ENCODE peak calls at places on chromosomes 2 and 18, in eight cellular contexts. S is K562, W is stomach, V is breast epithelium, L is GM12878, Z is endothelial cell of umbilical vein, Y is prostate gland, F is transverse colon. G is an unnamed sample.

GRCh38 chr2:231489990-231490389 is 25.7 kb upstream of the NCL start:
- DNase-seq in S (no peak), Z (no peak), V (no peak), F (peak), W (peak), Y (no peak), L (no peak), G (no peak)

GRCh38 chr18:76145968-76146367 is 349.1 kb downstream of the ZNF516 start:
- DNase-seq in S (no peak), V (no peak), Y (no peak), Z (no peak), L (no peak), F (no peak), W (no peak), G (no peak)

GRCh38 chr18:8661754-8662573 is 43.4 kb upstream of the MTCL1 start:
- DNase-seq in S (no peak), Y (no peak), V (no peak), L (no peak), F (peak), W (peak), Z (peak), G (no peak)

GRCh38 chr2:126858013-126858412 is 40.7 kb upstream of the TEX51 start:
- DNase-seq in S (no peak), V (no peak), F (no peak), Z (no peak), W (no peak), Y (no peak), L (no peak), G (no peak)

GRCh38 chr2:68024450-68024849 is 38.4 kb downstream of the C1D start:
- DNase-seq in W (no peak), V (no peak), L (no peak), S (no peak), Y (no peak), Z (no peak), F (no peak), G (no peak)

GRCh38 chr2:238669581-238670340 is 178.1 kb upstream of the TWIST2 start:
- DNase-seq in S (no peak), F (no peak), Y (no peak), L (no peak), V (no peak), W (no peak), Z (no peak), G (no peak)

GRCh38 chr2:175187378-175187777 is 5.9 kb upstream of the ATP5MC3 start:
- DNase-seq in L (no peak), Y (no peak), F (no peak), W (no peak), V (no peak), S (no peak), Z (peak), G (no peak)

GRCh38 chr2:48332286-48332685 is 197.7 kb upstream of the STON1 start:
- DNase-seq in Z (peak), F (no peak), V (no peak), L (no peak), S (peak), W (no peak), Y (no peak), G (no peak)

GRCh38 chr2:215833531-215834162 is 179.7 kb downstream of the MREG start:
- DNase-seq in Z (peak), V (no peak), W (no peak), S (peak), L (no peak), Y (peak), F (no peak), G (no peak)

GRCh38 chr2:38572167-38572566 is 30.6 kb downstream of the HNRNPLL start:
- DNase-seq in V (no peak), W (no peak), S (peak), Y (no peak), Z (peak), F (no peak), L (no peak), G (no peak)

GRCh38 chr2:149768320-149768799 is 180.8 kb upstream of the MMADHC start:
- DNase-seq in L (no peak), S (no peak), V (no peak), Y (no peak), F (no peak), Z (peak), W (no peak), G (no peak)

GRCh38 chr2:182302174-182302573 is 124.7 kb downstream of the PDE1A start:
- DNase-seq in F (no peak), V (no peak), L (no peak), W (no peak), Z (no peak), Y (no peak), S (no peak), G (no peak)

GRCh38 chr2:45610281-45611019 is 617 bp downstream of the SRBD1 start:
- DNase-seq in V (peak), Y (peak), S (peak), L (peak), F (peak), Z (peak), W (peak), G (peak)

GRCh38 chr18:21163647-21164625 is 52.3 kb upstream of the ROCK1 start:
- DNase-seq in Z (no peak), F (no peak), S (no peak), L (no peak), W (no peak), Y (no peak), V (no peak), G (no peak)

GRCh38 chr2:60553992-60554648 is 666 bp upstream of the BCL11A start:
- DNase-seq in F (peak), Z (peak), V (no peak), W (no peak), Y (peak), L (no peak), S (no peak), G (peak)

GRCh38 chr2:199147216-199147615 is 310.5 kb downstream of the SATB2 start:
- DNase-seq in L (no peak), V (no peak), F (no peak), Y (no peak), Z (no peak), S (no peak), W (no peak), G (no peak)

GRCh38 chr2:132373391-132374135 is 43.0 kb upstream of the GPR39 start:
- DNase-seq in W (no peak), Y (no peak), F (no peak), Z (no peak), L (no peak), S (no peak), V (no peak), G (no peak)

GRCh38 chr2:23706613-23707078 is 220.3 kb downstream of the ATAD2B start:
- DNase-seq in Z (no peak), S (no peak), L (no peak), F (no peak), W (no peak), V (no peak), Y (no peak), G (no peak)

GRCh38 chr18:63479826-63480225 is 3.1 kb downstream of the SERPINB5 start:
- DNase-seq in V (no peak), Y (no peak), Z (no peak), L (no peak), W (no peak), F (no peak), S (no peak), G (no peak)

GRCh38 chr2:233386382-233387041 is 32.2 kb downstream of the DGKD start:
- DNase-seq in F (no peak), L (no peak), S (no peak), V (no peak), W (no peak), Z (peak), Y (no peak), G (no peak)

GRCh38 chr2:20444993-20445910 is 1.6 kb upstream of the RHOB start:
- DNase-seq in V (no peak), F (peak), S (no peak), L (no peak), Z (peak), Y (no peak), W (peak), G (peak)

GRCh38 chr2:229719926-229720652 is 5.7 kb upstream of the DNER start:
- DNase-seq in Y (no peak), Z (no peak), V (no peak), S (no peak), W (no peak), F (no peak), L (no peak), G (no peak)

GRCh38 chr2:137981112-137981679 is 16.9 kb downstream of the HNMT start:
- DNase-seq in Z (no peak), L (no peak), V (no peak), S (no peak), W (no peak), F (no peak), Y (no peak), G (no peak)

GRCh38 chr2:666441-666840 is 10.8 kb downstream of the TMEM18 start:
- DNase-seq in F (no peak), Z (no peak), W (no peak), S (no peak), Y (no peak), V (no peak), L (no peak), G (no peak)

GRCh38 chr18:58221060-58221725 is 177.2 kb downstream of the NEDD4L start:
- DNase-seq in L (no peak), V (peak), Z (no peak), S (peak), Y (peak), F (peak), W (peak), G (no peak)

GRCh38 chr2:217900010-217900779 is 102.6 kb downstream of the TNS1 start:
- DNase-seq in S (no peak), W (no peak), Y (no peak), V (peak), Z (no peak), L (no peak), F (no peak), G (no peak)

GRCh38 chr18:48835119-48835518 is 115.6 kb downstream of the SMAD7 start:
- DNase-seq in S (no peak), F (no peak), Z (no peak), V (no peak), L (no peak), Y (no peak), W (no peak), G (peak)

GRCh38 chr2:3169106-3169870 is 208.3 kb downstream of the EIPR1 start:
- DNase-seq in S (no peak), L (no peak), Z (peak), Y (no peak), F (peak), W (no peak), V (no peak), G (peak)

GRCh38 chr18:23994361-23994902 is 20.1 kb upstream of the TTC39C start:
- DNase-seq in S (no peak), L (no peak), V (peak), F (peak), W (no peak), Z (peak), Y (peak), G (no peak)

GRCh38 chr2:199535445-199536177 is 77.9 kb upstream of the SATB2 start:
- DNase-seq in Z (no peak), V (no peak), W (no peak), Y (no peak), L (no peak), F (no peak), S (no peak), G (no peak)

GRCh38 chr2:9140570-9141378 is 65.8 kb upstream of the ASAP2 start:
- DNase-seq in S (no peak), Y (no peak), Z (no peak), F (no peak), V (no peak), L (no peak), W (no peak), G (peak)

GRCh38 chr2:89781962-89782361 is 1090.5 kb downstream of the RPIA start:
- DNase-seq in V (no peak), S (no peak), Z (no peak), Y (no peak), W (no peak), F (no peak), L (no peak), G (no peak)

DNA sequence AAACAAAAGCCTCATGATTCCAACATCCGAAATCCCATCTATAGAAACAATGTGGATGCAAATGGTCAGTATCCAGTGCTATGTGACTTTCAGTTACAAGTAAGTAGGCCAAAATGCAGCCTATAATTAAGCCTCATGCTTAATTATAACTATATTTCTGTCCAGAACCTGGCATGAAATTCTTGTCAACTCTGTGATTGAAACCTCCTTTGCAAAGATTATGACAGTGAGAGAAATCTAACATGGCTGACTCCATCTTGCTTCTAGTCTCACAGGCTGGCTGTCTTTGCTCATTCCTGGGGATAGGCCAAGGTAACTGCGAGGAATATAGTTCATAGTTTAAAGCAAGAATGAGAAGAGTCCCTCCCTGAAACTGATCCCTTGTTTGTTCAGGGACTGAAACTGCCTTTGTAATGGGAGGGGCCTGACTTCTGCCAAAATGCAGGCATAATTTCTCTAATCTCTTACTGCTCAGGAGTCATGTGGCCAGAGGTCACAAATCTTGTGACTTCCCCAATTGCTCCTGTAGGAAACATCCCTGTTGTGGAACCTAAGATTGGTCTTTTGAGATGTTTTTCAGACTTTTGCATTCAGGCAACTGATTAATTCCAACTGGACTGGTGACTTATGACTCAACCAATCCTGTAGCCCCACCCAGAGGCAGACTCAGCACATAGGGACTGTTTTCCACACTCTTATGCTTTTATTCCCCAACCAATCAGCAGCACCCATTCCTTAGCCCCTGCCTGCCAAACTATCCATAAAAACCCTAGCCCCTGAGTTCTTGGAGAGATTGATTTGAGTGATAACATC is 84.5 kb upstream of the TLK1 start:
- DNase-seq in Z (no peak), F (no peak), S (no peak), V (no peak), L (no peak), Y (no peak), W (no peak), G (no peak)
- TF ChIP-seq POLR2AphosphoS5 in Z (no peak), F (no peak), S (no peak), V (no peak), L (no peak), Y (no peak), W (no peak), G (no peak)

DNA sequence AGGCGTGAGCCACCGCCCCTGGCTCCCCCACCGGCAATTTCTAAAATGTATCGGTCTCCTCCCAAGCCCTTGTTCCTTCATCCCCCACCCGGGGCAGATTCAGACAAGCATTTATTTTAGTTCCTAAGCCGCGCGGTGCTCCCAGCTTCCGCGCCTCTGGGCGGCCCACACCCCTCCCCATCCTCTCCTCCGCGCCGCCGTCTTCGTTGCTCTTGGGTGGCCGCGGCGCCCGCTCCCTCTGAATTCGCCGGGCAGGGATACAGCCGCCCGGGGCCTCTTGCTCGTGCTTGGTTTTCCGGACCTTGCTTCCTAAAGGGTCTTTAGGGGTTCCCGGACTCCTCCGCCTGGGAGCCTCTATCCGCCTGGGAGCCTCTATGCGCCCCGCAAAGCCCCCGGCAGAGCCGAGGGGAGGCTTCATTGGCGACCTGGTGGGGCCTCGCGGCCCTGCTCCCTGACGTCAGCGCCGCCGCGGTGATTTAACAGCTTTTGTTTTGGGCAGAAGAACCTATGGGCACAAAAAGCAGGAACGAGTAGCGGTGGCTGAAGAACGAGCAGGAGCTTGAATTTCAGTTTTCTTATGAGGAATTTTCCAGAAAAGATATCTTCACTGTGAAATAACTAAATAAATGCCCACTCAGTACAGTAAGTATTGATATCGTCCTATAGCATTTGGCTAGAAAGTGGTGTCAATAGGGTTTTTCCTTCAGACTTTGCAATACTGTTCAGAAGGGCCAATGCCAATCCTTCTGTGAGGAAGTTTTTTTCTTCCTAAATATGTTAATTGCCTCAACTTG is 37.3 kb downstream of the PRKRA start:
- DNase-seq in Z (peak), F (peak), V (peak), W (peak), L (peak), Y (peak), S (peak), G (peak)
- TF ChIP-seq POLR2A in Z (no peak), F (peak), V (no peak), W (no peak), L (peak), Y (no peak), S (peak), G (no peak)

GRCh38 chr2:95345066-95345414 is 47.9 kb downstream of the KCNIP3 start:
- DNase-seq in L (no peak), Y (no peak), S (no peak), Z (no peak), F (no peak), W (peak), V (no peak), G (no peak)
- H3K27ac ChIP-seq in L (no peak), Y (no peak), S (no peak), Z (no peak), F (peak), W (no peak), V (peak), G (peak)

DNA sequence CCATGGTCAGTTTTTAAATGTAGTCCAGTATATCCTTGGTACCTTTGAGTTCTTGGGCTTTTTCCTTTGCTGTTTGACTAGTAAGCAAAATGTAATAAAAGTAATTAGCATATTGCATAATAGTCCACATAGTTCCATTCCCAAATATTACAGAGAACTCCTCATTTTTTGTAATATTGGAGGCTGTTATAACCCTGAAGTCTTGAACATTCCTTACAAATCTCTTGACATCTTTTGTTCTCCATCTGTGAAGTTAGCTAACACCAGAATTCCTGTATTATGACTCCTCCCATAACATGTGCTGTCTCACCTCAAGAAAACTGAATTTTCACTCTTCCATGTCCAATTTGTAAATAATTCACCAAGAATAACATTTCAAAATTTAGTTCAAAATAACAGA is 17.1 kb downstream of the CREB1 start:
- DNase-seq in S (no peak), L (no peak), Z (no peak), W (no peak), F (no peak), Y (no peak), V (no peak), G (no peak)
- TF ChIP-seq POLR2AphosphoS5 in S (no peak), L (no peak), Z (no peak), W (no peak), F (no peak), Y (no peak), V (no peak), G (no peak)

GRCh38 chr2:73894475-73894850 is 1.7 kb downstream of the ACTG2 start:
- DNase-seq in V (no peak), S (no peak), L (no peak), Y (no peak), W (no peak), F (no peak), Z (no peak), G (no peak)

GRCh38 chr2:73894877-73895276 is 2.1 kb downstream of the ACTG2 start:
- DNase-seq in S (no peak), Y (no peak), W (no peak), L (no peak), V (peak), Z (no peak), F (no peak), G (no peak)

GRCh38 chr2:73893764-73894474 is 1.1 kb downstream of the ACTG2 start:
- DNase-seq in Z (no peak), L (no peak), S (no peak), F (no peak), W (no peak), V (no peak), Y (no peak), G (no peak)

GRCh38 chr2:73891276-73891901 is 1.4 kb upstream of the ACTG2 start:
- DNase-seq in F (no peak), W (no peak), L (no peak), Z (no peak), S (no peak), Y (no peak), V (no peak), G (no peak)

DNA sequence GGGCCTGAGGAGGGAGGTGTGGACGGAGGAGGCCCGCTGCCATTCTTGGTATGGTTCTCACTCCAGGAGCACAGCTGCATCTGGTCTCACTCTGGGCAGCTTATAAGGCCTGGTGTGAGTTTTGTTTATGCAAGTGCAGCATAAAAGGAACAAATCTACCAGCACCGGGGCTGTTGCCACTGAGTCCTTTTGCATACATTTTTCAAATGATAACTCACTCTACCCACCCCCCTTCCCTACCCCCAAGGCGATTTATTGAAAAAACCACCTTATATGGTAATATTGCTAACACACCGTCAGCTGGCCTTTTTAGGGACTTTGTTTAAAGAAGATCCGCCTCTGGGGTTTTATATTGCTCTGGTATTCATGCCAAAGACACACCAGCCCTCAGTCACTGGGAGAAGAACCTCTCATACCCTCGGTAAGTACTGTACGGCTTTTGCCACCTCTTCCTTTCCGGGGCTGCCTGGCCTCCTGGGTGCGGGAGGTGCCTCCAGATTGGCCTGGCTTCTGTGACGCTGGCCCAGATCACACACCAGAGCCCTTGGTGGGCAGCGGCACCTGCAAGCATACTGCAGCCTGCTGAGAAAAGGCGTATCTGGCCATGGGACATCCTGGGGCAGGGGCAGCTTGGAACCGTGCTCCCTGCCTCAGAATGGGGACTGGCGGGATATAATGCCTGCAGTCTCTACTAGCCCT is at the start of gene ACTG2:
- DNase-seq in L (no peak), Y (no peak), V (peak), W (no peak), F (peak), S (no peak), Z (no peak), G (no peak)
- TF ChIP-seq POLR2A in L (no peak), Y (no peak), V (no peak), W (peak), F (peak), S (no peak), Z (no peak), G (no peak)